ENCODE peak calls at places on chromosome 22, in seven cellular contexts. One of them, this sample, is unnamed.
A peak's percentile ranks its signal among the peaks of the same experiment; 100 is the strongest.

GRCh38 chr22:49077586-49077985 is 750.1 kb downstream of the BRD1 start:
- DNase-seq in HEK293T: no peak
- DNase-seq in H1: no peak
- DNase-seq in K562: no peak
- DNase-seq in WTC11: no peak
- DNase-seq in HepG2: no peak
- DNase-seq in GM12878: no peak
- DNase-seq in this sample: no peak

GRCh38 chr22:41848468-41848867 is 15.6 kb downstream of the SREBF2 start:
- DNase-seq in HEK293T: no peak
- DNase-seq in H1: no peak
- DNase-seq in K562: no peak
- DNase-seq in WTC11: no peak
- DNase-seq in HepG2: no peak
- DNase-seq in GM12878: no peak
- DNase-seq in this sample: no peak

GRCh38 chr22:30927806-30928205 is 40.8 kb downstream of the MORC2 start:
- DNase-seq in HEK293T: no peak
- DNase-seq in H1: no peak
- DNase-seq in K562: no peak
- DNase-seq in WTC11: no peak
- DNase-seq in HepG2: no peak
- DNase-seq in GM12878: no peak
- DNase-seq in this sample: no peak

GRCh38 chr22:28442951-28443876 is 236.4 kb downstream of the TTC28 start:
- DNase-seq in HEK293T: peak; percentile 71
- DNase-seq in H1: peak; percentile 41
- DNase-seq in K562: no peak
- DNase-seq in WTC11: peak; percentile 58
- DNase-seq in HepG2: peak; percentile 20
- DNase-seq in GM12878: no peak
- DNase-seq in this sample: no peak

GRCh38 chr22:42432020-42432596 is at the start of gene NFAM1:
- DNase-seq in HEK293T: no peak
- DNase-seq in H1: no peak
- DNase-seq in K562: no peak
- DNase-seq in WTC11: no peak
- DNase-seq in HepG2: no peak
- DNase-seq in GM12878: no peak
- DNase-seq in this sample: no peak

GRCh38 chr22:33088418-33088817 is 30.2 kb upstream of the SYN3 start:
- DNase-seq in HEK293T: no peak
- DNase-seq in H1: no peak
- DNase-seq in K562: no peak
- DNase-seq in WTC11: no peak
- DNase-seq in HepG2: no peak
- DNase-seq in GM12878: no peak
- DNase-seq in this sample: no peak

GRCh38 chr22:49936018-49936972 is 17.9 kb downstream of the CRELD2 start:
- DNase-seq in HEK293T: peak; percentile 35
- DNase-seq in H1: peak; percentile 44
- DNase-seq in K562: peak; percentile 86
- DNase-seq in WTC11: peak; percentile 82
- DNase-seq in HepG2: peak; percentile 93
- DNase-seq in GM12878: peak; percentile 69
- DNase-seq in this sample: no peak

GRCh38 chr22:44837481-44837880 is 85.1 kb downstream of the ARHGAP8 start:
- DNase-seq in HEK293T: no peak
- DNase-seq in H1: no peak
- DNase-seq in K562: no peak
- DNase-seq in WTC11: no peak
- DNase-seq in HepG2: no peak
- DNase-seq in GM12878: no peak
- DNase-seq in this sample: no peak

GRCh38 chr22:37498289-37498909 is 12.2 kb upstream of the MFNG start:
- DNase-seq in HEK293T: peak; percentile 86
- DNase-seq in H1: peak; percentile 47
- DNase-seq in K562: peak; percentile 79
- DNase-seq in WTC11: peak; percentile 90
- DNase-seq in HepG2: peak; percentile 50
- DNase-seq in GM12878: peak; percentile 15
- DNase-seq in this sample: no peak

GRCh38 chr22:41825376-41825775 is 7.5 kb upstream of the SREBF2 start:
- DNase-seq in HEK293T: no peak
- DNase-seq in H1: no peak
- DNase-seq in K562: peak; percentile 20
- DNase-seq in WTC11: no peak
- DNase-seq in HepG2: no peak
- DNase-seq in GM12878: no peak
- DNase-seq in this sample: no peak

GRCh38 chr22:25153961-25154685 is 45.5 kb upstream of the CRYBB3 start:
- DNase-seq in HEK293T: no peak
- DNase-seq in H1: no peak
- DNase-seq in K562: no peak
- DNase-seq in WTC11: no peak
- DNase-seq in HepG2: peak; percentile 36
- DNase-seq in GM12878: no peak
- DNase-seq in this sample: no peak

GRCh38 chr22:26259510-26259909 is 90.2 kb downstream of the SEZ6L start:
- DNase-seq in HEK293T: peak; percentile 57
- DNase-seq in H1: peak; percentile 44
- DNase-seq in K562: peak; percentile 11
- DNase-seq in WTC11: peak; percentile 81
- DNase-seq in HepG2: peak; percentile 30
- DNase-seq in GM12878: no peak
- DNase-seq in this sample: peak; percentile 0

GRCh38 chr22:25567305-25567704 is 2.8 kb downstream of the GRK3 start:
- DNase-seq in HEK293T: no peak
- DNase-seq in H1: no peak
- DNase-seq in K562: no peak
- DNase-seq in WTC11: no peak
- DNase-seq in HepG2: no peak
- DNase-seq in GM12878: no peak
- DNase-seq in this sample: no peak

GRCh38 chr22:34877506-34877905 is 188.5 kb upstream of the ISX start:
- DNase-seq in HEK293T: no peak
- DNase-seq in H1: no peak
- DNase-seq in K562: no peak
- DNase-seq in WTC11: no peak
- DNase-seq in HepG2: no peak
- DNase-seq in GM12878: no peak
- DNase-seq in this sample: no peak

GRCh38 chr22:49271831-49272230 is 555.8 kb downstream of the BRD1 start:
- DNase-seq in HEK293T: no peak
- DNase-seq in H1: no peak
- DNase-seq in K562: no peak
- DNase-seq in WTC11: no peak
- DNase-seq in HepG2: no peak
- DNase-seq in GM12878: no peak
- DNase-seq in this sample: no peak

GRCh38 chr22:37244114-37244921 is at the start of gene RAC2:
- DNase-seq in HEK293T: no peak
- DNase-seq in H1: no peak
- DNase-seq in K562: peak; percentile 77
- DNase-seq in WTC11: peak; percentile 57
- DNase-seq in HepG2: no peak
- DNase-seq in GM12878: no peak
- DNase-seq in this sample: peak; percentile 51

GRCh38 chr22:37178350-37179125 is 9.5 kb downstream of the C1QTNF6 start:
- DNase-seq in HEK293T: no peak
- DNase-seq in H1: no peak
- DNase-seq in K562: no peak
- DNase-seq in WTC11: no peak
- DNase-seq in HepG2: peak; percentile 67
- DNase-seq in GM12878: no peak
- DNase-seq in this sample: no peak

GRCh38 chr22:36144886-36145541 is 15.5 kb downstream of the APOL3 start:
- DNase-seq in HEK293T: peak; percentile 60
- DNase-seq in H1: peak; percentile 53
- DNase-seq in K562: peak; percentile 27
- DNase-seq in WTC11: peak; percentile 43
- DNase-seq in HepG2: peak; percentile 47
- DNase-seq in GM12878: no peak
- DNase-seq in this sample: peak; percentile 13

GRCh38 chr22:42692239-42693054 is 28.2 kb downstream of the A4GALT start:
- DNase-seq in HEK293T: no peak
- DNase-seq in H1: no peak
- DNase-seq in K562: no peak
- DNase-seq in WTC11: no peak
- DNase-seq in HepG2: no peak
- DNase-seq in GM12878: no peak
- DNase-seq in this sample: no peak

GRCh38 chr22:50601669-50602337 is 1.2 kb downstream of the MAPK8IP2 start:
- DNase-seq in HEK293T: no peak
- DNase-seq in H1: no peak
- DNase-seq in K562: no peak
- DNase-seq in WTC11: no peak
- DNase-seq in HepG2: no peak
- DNase-seq in GM12878: no peak
- DNase-seq in this sample: no peak

GRCh38 chr22:42022162-42022847 is 23.7 kb downstream of the WBP2NL start:
- DNase-seq in HEK293T: no peak
- DNase-seq in H1: no peak
- DNase-seq in K562: peak; percentile 8
- DNase-seq in WTC11: no peak
- DNase-seq in HepG2: no peak
- DNase-seq in GM12878: peak; percentile 30
- DNase-seq in this sample: no peak

GRCh38 chr22:39290724-39291161 is 28.7 kb downstream of the RPL3 start:
- DNase-seq in HEK293T: no peak
- DNase-seq in H1: no peak
- DNase-seq in K562: no peak
- DNase-seq in WTC11: no peak
- DNase-seq in HepG2: peak; percentile 56
- DNase-seq in GM12878: no peak
- DNase-seq in this sample: no peak
- TF ChIP-seq SP1 in HEK293T: no peak
- TF ChIP-seq SP1 in H1: no peak
- TF ChIP-seq SP1 in K562: no peak
- TF ChIP-seq SP1 in WTC11: no peak
- TF ChIP-seq SP1 in HepG2: no peak
- TF ChIP-seq SP1 in GM12878: no peak
- TF ChIP-seq SP1 in this sample: no peak

GRCh38 chr22:23563111-23563510 is 17.0 kb downstream of the IGLL1 start:
- DNase-seq in HEK293T: no peak
- DNase-seq in H1: no peak
- DNase-seq in K562: no peak
- DNase-seq in WTC11: no peak
- DNase-seq in HepG2: no peak
- DNase-seq in GM12878: no peak
- DNase-seq in this sample: no peak

GRCh38 chr22:23565942-23566715 is 14.0 kb downstream of the IGLL1 start:
- DNase-seq in HEK293T: peak; percentile 57
- DNase-seq in H1: no peak
- DNase-seq in K562: no peak
- DNase-seq in WTC11: peak; percentile 34
- DNase-seq in HepG2: peak; percentile 31
- DNase-seq in GM12878: no peak
- DNase-seq in this sample: no peak

GRCh38 chr22:23566716-23567475 is 13.2 kb downstream of the IGLL1 start:
- DNase-seq in HEK293T: no peak
- DNase-seq in H1: no peak
- DNase-seq in K562: no peak
- DNase-seq in WTC11: no peak
- DNase-seq in HepG2: no peak
- DNase-seq in GM12878: no peak
- DNase-seq in this sample: no peak

GRCh38 chr22:23564276-23564675 is 15.8 kb downstream of the IGLL1 start:
- DNase-seq in HEK293T: no peak
- DNase-seq in H1: no peak
- DNase-seq in K562: no peak
- DNase-seq in WTC11: no peak
- DNase-seq in HepG2: no peak
- DNase-seq in GM12878: no peak
- DNase-seq in this sample: no peak

GRCh38 chr22:23565288-23565941 is 14.7 kb downstream of the IGLL1 start:
- DNase-seq in HEK293T: peak; percentile 60
- DNase-seq in H1: no peak
- DNase-seq in K562: no peak
- DNase-seq in WTC11: peak; percentile 54
- DNase-seq in HepG2: no peak
- DNase-seq in GM12878: no peak
- DNase-seq in this sample: peak; percentile 4
- TF ChIP-seq SP1 in HEK293T: no peak
- TF ChIP-seq SP1 in H1: no peak
- TF ChIP-seq SP1 in K562: no peak
- TF ChIP-seq SP1 in WTC11: no peak
- TF ChIP-seq SP1 in HepG2: no peak
- TF ChIP-seq SP1 in GM12878: no peak
- TF ChIP-seq SP1 in this sample: no peak

DNA sequence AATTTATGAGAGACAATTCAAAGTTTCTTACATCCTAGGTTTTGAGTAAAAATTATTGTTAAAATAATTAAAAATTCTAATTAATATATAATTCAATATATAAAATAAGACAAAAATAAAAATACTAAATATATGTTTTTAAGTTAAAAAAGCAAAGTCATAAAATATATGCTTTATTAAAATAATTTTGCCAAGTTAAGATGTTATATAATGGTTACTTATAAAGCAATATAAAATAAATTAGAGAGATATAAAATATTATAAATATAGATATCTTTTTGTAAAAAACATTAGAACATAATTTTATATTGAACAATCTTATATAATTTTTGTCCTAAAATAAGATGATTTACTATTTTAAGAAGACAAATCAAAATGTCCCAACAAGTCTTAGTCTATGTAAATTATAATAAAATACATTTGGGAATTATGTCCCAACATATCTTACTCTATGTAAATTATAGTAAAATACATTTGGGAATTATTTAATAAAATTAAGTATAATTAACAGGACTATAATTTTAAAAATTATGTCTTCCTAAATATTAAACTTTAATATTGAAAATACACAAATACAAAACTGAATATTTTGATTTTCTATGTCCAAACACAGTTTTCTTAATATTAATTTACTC is 67.7 kb upstream of the TOP3B start:
- DNase-seq in HEK293T: no peak
- DNase-seq in H1: no peak
- DNase-seq in K562: no peak
- DNase-seq in WTC11: no peak
- DNase-seq in HepG2: no peak
- DNase-seq in GM12878: no peak
- DNase-seq in this sample: no peak
- TF ChIP-seq SP1 in HEK293T: no peak
- TF ChIP-seq SP1 in H1: no peak
- TF ChIP-seq SP1 in K562: no peak
- TF ChIP-seq SP1 in WTC11: no peak
- TF ChIP-seq SP1 in HepG2: no peak
- TF ChIP-seq SP1 in GM12878: no peak
- TF ChIP-seq SP1 in this sample: no peak

DNA sequence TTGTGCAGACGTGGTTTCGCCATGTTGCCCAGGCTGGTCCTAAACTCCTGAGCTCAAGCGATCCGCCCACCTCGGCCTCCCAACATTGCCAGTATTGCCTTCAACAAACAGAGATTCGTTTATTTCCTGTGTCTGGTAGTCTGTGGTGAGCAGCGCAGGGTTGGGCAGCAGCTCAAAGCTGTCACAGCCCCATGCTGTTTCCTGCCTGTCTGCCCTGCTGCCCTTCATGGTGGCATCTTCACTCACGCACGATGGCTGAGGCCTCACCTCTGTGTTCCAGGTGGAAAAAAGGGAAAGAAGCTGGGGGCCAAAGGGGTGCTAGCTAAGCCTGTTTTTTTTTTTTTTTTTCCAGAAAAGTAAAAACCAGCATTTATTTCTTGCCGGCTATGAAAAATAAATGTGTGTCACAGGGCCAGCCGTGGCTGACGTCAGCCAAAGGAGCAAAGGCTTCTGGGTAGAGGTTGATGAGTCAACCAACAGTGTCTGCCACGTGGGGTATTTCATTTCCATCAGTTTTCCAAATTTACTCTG is 28.8 kb downstream of the TBC1D22A start:
- DNase-seq in HEK293T: no peak
- DNase-seq in H1: no peak
- DNase-seq in K562: no peak
- DNase-seq in WTC11: no peak
- DNase-seq in HepG2: no peak
- DNase-seq in GM12878: no peak
- DNase-seq in this sample: no peak
- TF ChIP-seq SP1 in HEK293T: no peak
- TF ChIP-seq SP1 in H1: no peak
- TF ChIP-seq SP1 in K562: no peak
- TF ChIP-seq SP1 in WTC11: no peak
- TF ChIP-seq SP1 in HepG2: no peak
- TF ChIP-seq SP1 in GM12878: no peak
- TF ChIP-seq SP1 in this sample: no peak

This sample was measured in HCT116.